ENCODE peak calls at places on chromosomes 6 and 20, in five cellular contexts. P is colonic mucosa, I is neural progenitor cell, Y is mesendoderm, M is IMR-90. B is an unnamed sample.

GRCh38 chr20:3914446-3914845 is 25.3 kb downstream of the PANK2 start:
- DNase-seq in P (no peak), I (no peak), Y (no peak), M (no peak), B (no peak)

GRCh38 chr20:15205719-15206118 is 868.3 kb upstream of the FLRT3 start:
- DNase-seq in P (no peak), I (no peak), Y (no peak), M (no peak), B (no peak)

GRCh38 chr6:26222587-26222986 is 135.4 kb downstream of the HFE start:
- DNase-seq in P (no peak), I (no peak), Y (peak; percentile 60), M (no peak), B (no peak)

GRCh38 chr20:43955244-43956191 is 40.9 kb downstream of the TOX2 start:
- DNase-seq in P (no peak), I (no peak), Y (peak; percentile 79), M (peak; percentile 92), B (peak; percentile 86)

GRCh38 chr20:47066484-47067270 is 172.0 kb downstream of the EYA2 start:
- DNase-seq in P (no peak), I (no peak), Y (no peak), M (peak; percentile 91), B (peak; percentile 78)

GRCh38 chr20:46840054-46840729 is 54.5 kb upstream of the EYA2 start:
- DNase-seq in P (no peak), I (no peak), Y (no peak), M (no peak), B (no peak)

GRCh38 chr6:145147981-145148380 is 587.3 kb downstream of the EPM2A start:
- DNase-seq in P (no peak), I (no peak), Y (no peak), M (no peak), B (no peak)

GRCh38 chr6:166515072-166515810 is 71.2 kb downstream of the RAMACL start:
- DNase-seq in P (no peak), I (no peak), Y (peak; percentile 89), M (peak; percentile 93), B (peak; percentile 80)

GRCh38 chr20:878511-879307 is 37.4 kb downstream of the ANGPT4 start:
- DNase-seq in P (no peak), I (peak; percentile 85), Y (peak; percentile 53), M (peak; percentile 20), B (peak; percentile 63)

GRCh38 chr20:50237349-50237748 is 46.7 kb downstream of the CEBPB start:
- DNase-seq in P (no peak), I (no peak), Y (no peak), M (no peak), B (no peak)

GRCh38 chr20:59723108-59723500 is 118.8 kb downstream of the PHACTR3 start:
- DNase-seq in P (peak; percentile 9), I (no peak), Y (no peak), M (no peak), B (no peak)

GRCh38 chr6:144586986-144587385 is 301.9 kb downstream of the UTRN start:
- DNase-seq in P (no peak), I (no peak), Y (no peak), M (no peak), B (no peak)

GRCh38 chr20:14418441-14418840 is 81.0 kb upstream of the FLRT3 start:
- DNase-seq in P (no peak), I (no peak), Y (no peak), M (no peak), B (peak; percentile 45)

GRCh38 chr20:53369871-53370270 is 223.8 kb downstream of the ZNF217 start:
- DNase-seq in P (no peak), I (no peak), Y (peak; percentile 11), M (no peak), B (no peak)

GRCh38 chr6:79076160-79076559 is 1.9 kb downstream of the PHIP start:
- DNase-seq in P (no peak), I (no peak), Y (no peak), M (peak; percentile 5), B (peak; percentile 47)

GRCh38 chr6:170022291-170022722 is 268.6 kb downstream of the DLL1 start:
- DNase-seq in P (no peak), I (no peak), Y (no peak), M (no peak), B (no peak)

GRCh38 chr6:39882567-39882953 is 51.7 kb downstream of the MOCS1 start:
- DNase-seq in P (no peak), I (no peak), Y (no peak), M (peak; percentile 98), B (peak; percentile 91)

GRCh38 chr20:32762754-32763201 is 593 bp downstream of the DNMT3B start:
- DNase-seq in P (peak; percentile 32), I (peak; percentile 62), Y (peak; percentile 49), M (no peak), B (peak; percentile 38)

GRCh38 chr6:107811591-107812218 is 12.4 kb downstream of the SCML4 start:
- DNase-seq in P (no peak), I (no peak), Y (no peak), M (peak; percentile 21), B (no peak)

GRCh38 chr6:81748946-81749345 is 3.5 kb downstream of the TENT5A start:
- DNase-seq in P (no peak), I (no peak), Y (no peak), M (no peak), B (peak; percentile 20)

GRCh38 chr6:107786709-107787588 is 37.2 kb downstream of the SCML4 start:
- DNase-seq in P (no peak), I (no peak), Y (no peak), M (no peak), B (no peak)

GRCh38 chr6:28002181-28002580 is 45.1 kb downstream of the OR2B6 start:
- DNase-seq in P (no peak), I (no peak), Y (no peak), M (no peak), B (no peak)

GRCh38 chr20:43832961-43833360 is 81.7 kb upstream of the TOX2 start:
- DNase-seq in P (no peak), I (no peak), Y (no peak), M (no peak), B (no peak)

GRCh38 chr6:16545382-16545781 is 215.9 kb downstream of the ATXN1 start:
- DNase-seq in P (no peak), I (no peak), Y (no peak), M (no peak), B (no peak)

GRCh38 chr20:64039293-64040160 is 3.5 kb downstream of the C20orf204 start:
- DNase-seq in P (no peak), I (no peak), Y (no peak), M (no peak), B (no peak)

GRCh38 chr20:64040231-64041039 is 4.5 kb downstream of the C20orf204 start:
- DNase-seq in P (no peak), I (no peak), Y (no peak), M (no peak), B (no peak)

GRCh38 chr20:64038579-64039292 is 2.8 kb downstream of the C20orf204 start:
- DNase-seq in P (peak; percentile 78), I (peak; percentile 89), Y (peak; percentile 78), M (peak; percentile 67), B (peak; percentile 79)

GRCh38 chr20:64041781-64042771 is 6.1 kb downstream of the C20orf204 start:
- DNase-seq in P (no peak), I (peak; percentile 37), Y (no peak), M (no peak), B (no peak)

GRCh38 chr20:64041040-64041780 is 5.2 kb downstream of the C20orf204 start:
- DNase-seq in P (no peak), I (no peak), Y (no peak), M (no peak), B (peak; percentile 71)
- H3K4me1 ChIP-seq in P (peaks cover 6% of the 10 kb centered on the region), I (peaks cover 26% of the 10 kb centered on the region), Y (peaks cover 4% of the 10 kb centered on the region), M (peaks cover 5% of the 10 kb centered on the region), B (peaks cover 8% of the 10 kb centered on the region)

GRCh38 chr6:156789081-156789943 is 12.1 kb downstream of the ARID1B start:
- DNase-seq in P (no peak), I (no peak), Y (no peak), M (no peak), B (no peak)
- H3K9ac ChIP-seq in P (no peak overlapping the region), I (no peak overlapping the region), Y (no peak overlapping the region), M (no peak overlapping the region), B (no peak overlapping the region)

DNA sequence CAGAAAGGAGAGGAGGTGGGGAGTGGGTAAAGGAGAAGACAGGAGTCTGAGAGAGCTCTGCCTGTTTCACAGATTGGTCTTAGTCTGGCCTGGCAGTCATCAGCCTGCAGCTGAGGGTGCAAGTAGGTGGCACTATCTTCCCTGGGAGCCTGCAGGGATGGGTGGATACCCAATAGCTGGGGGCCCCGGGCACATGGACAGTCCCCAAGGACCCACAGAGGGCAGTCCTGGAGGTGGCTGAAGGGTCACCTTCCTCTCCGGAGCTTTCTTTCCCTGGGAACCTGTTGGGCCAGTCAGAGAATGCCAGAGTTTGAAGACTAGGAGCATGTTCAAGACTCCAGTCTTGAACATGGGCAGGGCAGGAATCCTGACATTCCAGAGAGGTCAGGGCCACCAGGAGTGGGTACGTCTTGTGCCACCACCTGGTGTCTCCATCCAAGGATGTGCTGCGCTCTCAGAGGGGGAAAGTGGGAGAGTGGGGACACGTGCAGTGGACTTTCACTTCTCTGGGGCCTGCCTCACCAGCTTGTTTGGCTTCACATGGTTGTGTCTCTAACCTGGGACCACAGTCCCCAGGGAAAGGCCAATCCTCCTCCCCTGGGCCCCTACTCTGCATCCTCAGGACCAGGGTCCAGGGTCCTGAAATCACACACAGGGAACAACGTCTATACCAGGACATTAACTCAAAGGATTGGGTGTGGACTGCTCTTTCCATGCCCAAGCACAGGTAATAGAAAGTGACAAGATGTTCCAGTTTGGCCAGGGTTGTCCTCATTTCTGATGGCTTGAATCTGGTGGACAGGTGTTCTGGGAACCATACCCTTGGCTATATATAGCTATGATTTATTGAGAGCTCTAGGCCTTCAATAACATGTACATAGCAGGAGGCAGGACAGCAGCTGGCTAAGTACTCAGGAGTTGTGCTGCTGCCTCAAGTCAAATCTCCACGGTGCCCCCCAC is 18.0 kb downstream of the AARS2 start:
- DNase-seq in P (no peak), I (no peak), Y (no peak), M (no peak), B (no peak)
- H3K27me3 ChIP-seq in P (peaks cover 32% of the 10 kb centered on the region), I (peaks cover 72% of the 10 kb centered on the region), Y (peaks cover 5% of the 10 kb centered on the region), M (peaks cover 50% of the 10 kb centered on the region), B (peaks cover 69% of the 10 kb centered on the region)

DNA sequence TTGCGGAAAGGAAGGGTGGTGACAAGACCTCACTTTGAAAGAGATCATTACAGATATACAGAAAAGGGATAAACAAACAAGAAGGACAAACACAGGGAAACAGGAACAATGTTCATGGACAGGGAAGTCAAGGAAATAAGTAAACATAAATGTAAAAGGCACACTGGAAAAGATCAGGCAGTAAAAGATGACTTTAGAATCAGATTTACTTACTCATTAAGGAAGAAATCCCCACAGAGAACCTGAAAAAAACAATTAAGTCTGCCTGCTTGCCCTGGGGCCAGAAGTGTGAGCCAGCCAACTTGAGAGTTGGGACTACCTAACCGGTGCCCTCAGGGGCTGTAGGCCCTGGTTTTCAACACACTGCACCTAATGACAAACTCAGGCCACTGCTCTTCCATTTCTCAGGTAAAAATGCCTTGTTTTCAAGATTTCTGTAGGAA is 1.7 kb downstream of the APMAP start:
- DNase-seq in P (peak; percentile 15), I (no peak), Y (peak; percentile 59), M (no peak), B (no peak)
- H3K4me1 ChIP-seq in P (no peaks in the 10 kb centered on the region), I (peaks cover 13% of the 10 kb centered on the region), Y (no peaks in the 10 kb centered on the region), M (no peaks in the 10 kb centered on the region), B (peaks cover 61% of the 10 kb centered on the region)